ENCODE peak calls at places on chromosome 21, in ten cellular contexts. H, K, X, W, A, I, L, S, T and N are unnamed samples.

GRCh38 chr21:40793057-40793456 is 53.9 kb downstream of the DSCAM start:
- DNase-seq in X (peak), I (no peak), T (no peak), K (peak), H (no peak), S (no peak), A (no peak), L (no peak), W (no peak), N (no peak)

GRCh38 chr21:32826317-32827167 is 55.0 kb upstream of the PAXBP1 start:
- DNase-seq in A (peak), W (peak), S (peak), L (peak), T (peak), K (peak), X (peak), H (no peak), I (peak), N (peak)

GRCh38 chr21:41247561-41247968 is 69.0 kb upstream of the FAM3B start:
- DNase-seq in T (no peak), K (peak), L (peak), W (no peak), A (peak), X (peak), S (no peak), I (peak), H (no peak), N (peak)

GRCh38 chr21:38769253-38769780 is 36.4 kb upstream of the ETS2 start:
- DNase-seq in L (no peak), H (no peak), A (no peak), X (peak), K (peak), I (no peak), W (peak), T (no peak), S (no peak), N (peak)

GRCh38 chr21:39373634-39374033 is 24.7 kb upstream of the HMGN1 start:
- DNase-seq in L (peak), W (no peak), K (peak), I (no peak), T (peak), H (no peak), A (no peak), X (peak), S (peak), N (peak)

GRCh38 chr21:29382029-29382654 is 83.4 kb downstream of the BACH1 start:
- DNase-seq in H (no peak), W (no peak), I (no peak), K (peak), S (peak), X (peak), T (peak), L (no peak), A (no peak), N (peak)

GRCh38 chr21:34762761-34763160 is 94.0 kb downstream of the CLIC6 start:
- DNase-seq in S (no peak), A (no peak), H (no peak), X (peak), L (no peak), T (no peak), K (peak), W (no peak), I (no peak), N (peak)

GRCh38 chr21:29164330-29164942 is 34.0 kb downstream of the MAP3K7CL start:
- DNase-seq in H (no peak), S (no peak), X (peak), A (no peak), T (peak), L (no peak), I (no peak), W (no peak), K (peak), N (peak)

GRCh38 chr21:33207471-33208149 is 22.1 kb upstream of the IFNAR2 start:
- DNase-seq in H (no peak), K (no peak), A (no peak), S (no peak), L (no peak), X (no peak), W (no peak), T (no peak), I (no peak), N (no peak)

GRCh38 chr21:17554619-17555472 is 42.0 kb downstream of the CXADR start:
- DNase-seq in K (peak), W (no peak), X (no peak), A (no peak), H (no peak), S (no peak), L (no peak), I (no peak), T (peak), N (peak)

GRCh38 chr21:25872271-25872670 is 137.5 kb downstream of the GABPA start:
- DNase-seq in H (no peak), X (no peak), L (peak), I (no peak), W (no peak), K (no peak), T (no peak), A (no peak), S (no peak), N (no peak)

GRCh38 chr21:34358866-34359265 is 4.9 kb upstream of the KCNE2 start:
- DNase-seq in H (no peak), X (no peak), A (no peak), W (no peak), L (no peak), K (no peak), S (no peak), T (no peak), I (no peak), N (no peak)

GRCh38 chr21:28798798-28799197 is 193.9 kb downstream of the LTN1 start:
- DNase-seq in S (no peak), H (no peak), T (peak), K (peak), A (no peak), I (no peak), L (no peak), X (no peak), W (no peak), N (peak)

GRCh38 chr21:38241029-38241740 is 15.6 kb upstream of the KCNJ15 start:
- DNase-seq in L (no peak), T (peak), A (no peak), W (no peak), X (peak), H (no peak), K (no peak), S (no peak), I (no peak), N (peak)

GRCh38 chr21:34722684-34723300 is 54.0 kb downstream of the CLIC6 start:
- DNase-seq in K (no peak), X (no peak), S (no peak), I (no peak), A (no peak), H (no peak), W (peak), L (peak), T (no peak), N (no peak)

GRCh38 chr21:37412603-37413360 is 46.2 kb downstream of the DYRK1A start:
- DNase-seq in A (no peak), L (no peak), T (peak), W (no peak), H (no peak), S (no peak), K (peak), X (peak), I (no peak), N (peak)

GRCh38 chr21:29115899-29116298 is 14.5 kb upstream of the MAP3K7CL start:
- DNase-seq in S (no peak), L (no peak), W (no peak), I (no peak), H (no peak), T (no peak), K (peak), A (no peak), X (no peak), N (no peak)

GRCh38 chr21:41630917-41631316 is 123.0 kb upstream of the TMPRSS2 start:
- DNase-seq in H (no peak), T (no peak), S (no peak), W (no peak), X (no peak), A (no peak), K (no peak), L (no peak), I (no peak), N (no peak)

GRCh38 chr21:34880401-34880800 is 168.7 kb downstream of the RUNX1 start:
- DNase-seq in X (no peak), H (no peak), W (no peak), L (no peak), K (no peak), A (no peak), S (no peak), T (no peak), I (no peak), N (no peak)

GRCh38 chr21:28605138-28605537 is 387.5 kb downstream of the LTN1 start:
- DNase-seq in A (no peak), I (no peak), K (no peak), W (no peak), L (no peak), X (no peak), T (no peak), H (no peak), S (no peak), N (no peak)

GRCh38 chr21:46410516-46410915 is 48.2 kb upstream of the DIP2A start:
- DNase-seq in T (no peak), L (no peak), K (no peak), X (no peak), H (peak), A (no peak), S (no peak), W (no peak), I (no peak), N (no peak)

GRCh38 chr21:39451332-39452206 is at the start of gene SH3BGR:
- DNase-seq in L (peak), T (no peak), K (no peak), I (no peak), X (no peak), W (no peak), A (peak), S (no peak), H (no peak), N (peak)

GRCh38 chr21:40950970-40951369 is 104.0 kb upstream of the DSCAM start:
- DNase-seq in X (no peak), I (no peak), K (no peak), S (no peak), W (no peak), H (no peak), A (no peak), L (no peak), T (no peak), N (no peak)

GRCh38 chr21:41362605-41363369 is 960 bp downstream of the MX2 start:
- DNase-seq in W (no peak), T (no peak), X (no peak), I (no peak), A (no peak), H (no peak), K (no peak), L (no peak), S (no peak), N (no peak)

GRCh38 chr21:37631319-37632117 is 264.9 kb downstream of the DYRK1A start:
- DNase-seq in T (no peak), I (no peak), S (no peak), K (no peak), A (peak), L (peak), W (no peak), X (no peak), H (no peak), N (no peak)

GRCh38 chr21:46317710-46318463 is 5.8 kb downstream of the C21orf58 start:
- DNase-seq in K (no peak), L (peak), T (no peak), W (no peak), A (peak), S (no peak), I (no peak), X (no peak), H (peak), N (no peak)

DNA sequence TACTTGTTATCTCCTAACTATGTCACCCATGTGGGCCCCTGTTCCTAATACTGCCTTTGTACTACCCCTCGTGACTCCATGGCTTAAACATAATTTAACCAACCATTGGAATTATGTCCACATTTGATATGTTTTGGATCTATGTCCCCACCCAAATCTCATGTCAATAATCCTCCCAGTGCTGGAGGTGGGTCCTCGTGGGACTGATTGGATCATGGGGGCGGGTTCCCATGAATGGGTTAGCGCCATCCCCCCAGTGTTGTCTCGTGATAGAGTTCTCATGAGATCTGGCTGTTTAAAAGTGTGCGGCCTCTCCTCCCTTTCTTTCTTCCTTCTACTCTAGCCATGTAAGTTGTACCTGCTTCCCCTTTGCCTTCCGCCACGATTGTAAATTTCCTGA is 9.8 kb downstream of the CBR1 start:
- DNase-seq in W (no peak), H (no peak), I (no peak), K (no peak), T (no peak), L (no peak), S (no peak), X (no peak), A (no peak), N (no peak)
- H3K4me3 ChIP-seq in W (no peak), H (no peak), I (no peak), K (no peak), T (no peak), L (no peak), S (no peak), X (no peak), A (no peak), N (no peak)

GRCh38 chr21:45192332-45192731 is 95.4 kb downstream of the POFUT2 start:
- DNase-seq in L (peak), I (no peak), H (no peak), S (no peak), T (no peak), A (no peak), W (no peak), X (no peak), K (no peak), N (no peak)
- TF ChIP-seq CTCF in L (peak), I (no peak), H (no peak), S (no peak), T (no peak), A (no peak), W (no peak), X (no peak), K (no peak), N (no peak)

GRCh38 chr21:44455524-44456206 is 355 bp downstream of the LRRC3 start:
- DNase-seq in W (no peak), S (peak), L (peak), I (peak), X (peak), A (no peak), T (peak), K (no peak), H (peak), N (peak)
- H3K4me3 ChIP-seq in W (peak), S (peak), L (peak), I (peak), X (peak), A (peak), T (peak), K (peak), H (peak), N (peak)

DNA sequence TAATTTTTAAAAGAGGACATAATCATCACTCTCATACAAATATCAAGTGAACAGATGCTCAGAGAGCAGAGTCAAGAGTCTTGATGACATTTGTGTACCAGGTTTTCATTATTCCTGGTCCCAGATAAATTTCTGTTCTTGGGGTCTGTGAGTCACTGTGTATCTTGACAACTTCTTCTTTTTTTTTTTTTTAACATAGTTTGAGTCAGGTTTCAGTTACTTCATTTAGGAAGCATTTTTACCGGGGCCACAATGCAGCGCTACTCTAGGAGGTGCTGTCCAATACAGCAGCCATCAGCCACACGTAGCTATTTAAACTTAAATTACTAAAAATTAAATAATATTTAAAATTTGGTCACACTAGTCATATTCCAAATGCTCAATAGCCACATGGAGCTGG is 188.1 kb upstream of the SAMSN1 start:
- DNase-seq in I (peak), A (no peak), X (no peak), S (no peak), T (no peak), K (no peak), H (no peak), L (no peak), W (no peak), N (peak)
- TF ChIP-seq CTCF in I (no peak), A (no peak), X (no peak), S (no peak), T (no peak), K (no peak), H (no peak), L (no peak), W (no peak), N (no peak)

GRCh38 chr21:43318841-43319781 is 107.8 kb downstream of the SIK1 start:
- DNase-seq in I (no peak), S (no peak), L (no peak), W (no peak), X (peak), K (peak), A (peak), H (peak), T (peak), N (peak)
- H3K4me3 ChIP-seq in I (no peak), S (no peak), L (no peak), W (no peak), X (no peak), K (no peak), A (no peak), H (no peak), T (no peak), N (no peak)

DNA sequence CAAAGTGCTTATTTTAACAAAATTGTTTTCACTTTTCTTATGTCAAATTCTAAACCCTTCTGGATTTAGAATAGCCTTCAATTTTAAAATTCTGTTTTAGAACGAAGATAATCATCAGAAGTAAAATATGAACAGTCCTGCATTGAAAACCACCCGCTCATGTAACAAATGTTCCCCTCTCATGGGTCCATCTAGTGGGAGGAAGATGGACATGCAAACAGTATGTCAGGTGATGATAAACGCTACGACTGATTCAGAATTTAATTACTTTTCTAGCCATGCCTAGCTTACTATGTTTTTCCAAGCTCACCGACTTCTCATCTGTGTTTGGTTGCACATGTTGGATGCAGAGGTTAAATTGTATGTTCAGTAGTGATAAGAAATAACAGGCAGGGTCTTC is 23.5 kb downstream of the SOD1 start:
- DNase-seq in W (no peak), H (no peak), L (no peak), A (no peak), X (no peak), S (no peak), K (no peak), I (no peak), T (no peak), N (no peak)
- TF ChIP-seq CTCF in W (peak), H (no peak), L (peak), A (no peak), X (no peak), S (no peak), K (no peak), I (no peak), T (no peak), N (no peak)